ENCODE peak calls at places on chromosome 22, in seven cellular contexts. N is cardiac muscle cell, Z is neuronal stem cell, M is brain microvascular endothelial cell, L is aorta, E is bronchial epithelial cell, V is fibroblast of lung. Q is an unnamed sample. For H3K27me3, the result is how much of the 10 kb centered on the place peaks cover.

GRCh38 chr22:30948930-30949342 is 19.6 kb downstream of the MORC2 start:
- DNase-seq in N (no peak), Z (no peak), M (no peak), L (no peak), E (no peak), V (no peak), Q (no peak)

GRCh38 chr22:38201718-38202436 is at the start of gene MAFF:
- DNase-seq in N (peak), Z (peak), M (peak), L (peak), E (peak), V (peak), Q (peak)

GRCh38 chr22:32100711-32101110 is 57.6 kb downstream of the SLC5A1 start:
- DNase-seq in N (no peak), Z (no peak), M (no peak), L (no peak), E (no peak), V (no peak), Q (no peak)

GRCh38 chr22:37244114-37244921 is at the start of gene RAC2:
- DNase-seq in N (peak), Z (no peak), M (peak), L (peak), E (peak), V (peak), Q (peak)

GRCh38 chr22:37485006-37485713 is 1.0 kb downstream of the MFNG start:
- DNase-seq in N (no peak), Z (no peak), M (no peak), L (peak), E (no peak), V (no peak), Q (no peak)

GRCh38 chr22:38218661-38219331 is 17.0 kb downstream of the MAFF start:
- DNase-seq in N (peak), Z (no peak), M (peak), L (peak), E (peak), V (peak), Q (peak)

GRCh38 chr22:37927129-37927936 is 21.2 kb downstream of the MICALL1 start:
- DNase-seq in N (no peak), Z (no peak), M (no peak), L (no peak), E (no peak), V (no peak), Q (no peak)

GRCh38 chr22:41775976-41776375 is 24.5 kb upstream of the CCDC134 start:
- DNase-seq in N (peak), Z (no peak), M (no peak), L (no peak), E (no peak), V (no peak), Q (no peak)

DNA sequence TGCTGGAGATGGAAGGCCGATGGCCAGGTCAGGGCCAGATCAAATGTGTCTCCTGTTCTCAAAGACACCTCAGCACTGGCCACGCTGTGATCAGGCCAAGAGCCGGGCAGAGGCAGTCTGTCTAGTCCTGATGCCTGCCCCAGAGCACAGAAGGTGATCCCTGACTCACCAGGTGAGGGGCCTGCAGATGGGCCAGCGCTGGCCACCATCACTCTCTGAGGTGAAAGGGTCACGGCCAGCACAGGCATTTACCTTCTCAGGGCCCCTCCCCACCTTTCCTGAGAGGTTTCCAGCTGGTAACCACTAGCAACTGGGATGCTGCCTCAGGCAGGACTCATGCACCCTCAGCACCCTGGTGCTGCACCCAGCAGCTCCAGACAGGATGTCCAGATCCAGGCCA is 2.9 kb downstream of the SBF1 start:
- DNase-seq in N (no peak), Z (no peak), M (no peak), L (no peak), E (no peak), V (no peak), Q (no peak)
- H3K27me3 ChIP-seq in N (under half), Z (under half), M (under half), L (under half), E (under half), V (under half), Q (under half)

GRCh38 chr22:22141031-22141430 is 103.6 kb upstream of the VPREB1 start:
- DNase-seq in N (no peak), Z (no peak), M (no peak), L (no peak), E (no peak), V (no peak), Q (no peak)
- H3K27me3 ChIP-seq in N (half or more), Z (under half), M (half or more), L (under half), E (under half), V (under half), Q (half or more)

GRCh38 chr22:45582955-45583320 is 80.3 kb downstream of the FBLN1 start:
- DNase-seq in N (no peak), Z (no peak), M (no peak), L (no peak), E (no peak), V (no peak), Q (no peak)
- H3K27me3 ChIP-seq in N (half or more), Z (under half), M (under half), L (under half), E (under half), V (under half), Q (under half)

DNA sequence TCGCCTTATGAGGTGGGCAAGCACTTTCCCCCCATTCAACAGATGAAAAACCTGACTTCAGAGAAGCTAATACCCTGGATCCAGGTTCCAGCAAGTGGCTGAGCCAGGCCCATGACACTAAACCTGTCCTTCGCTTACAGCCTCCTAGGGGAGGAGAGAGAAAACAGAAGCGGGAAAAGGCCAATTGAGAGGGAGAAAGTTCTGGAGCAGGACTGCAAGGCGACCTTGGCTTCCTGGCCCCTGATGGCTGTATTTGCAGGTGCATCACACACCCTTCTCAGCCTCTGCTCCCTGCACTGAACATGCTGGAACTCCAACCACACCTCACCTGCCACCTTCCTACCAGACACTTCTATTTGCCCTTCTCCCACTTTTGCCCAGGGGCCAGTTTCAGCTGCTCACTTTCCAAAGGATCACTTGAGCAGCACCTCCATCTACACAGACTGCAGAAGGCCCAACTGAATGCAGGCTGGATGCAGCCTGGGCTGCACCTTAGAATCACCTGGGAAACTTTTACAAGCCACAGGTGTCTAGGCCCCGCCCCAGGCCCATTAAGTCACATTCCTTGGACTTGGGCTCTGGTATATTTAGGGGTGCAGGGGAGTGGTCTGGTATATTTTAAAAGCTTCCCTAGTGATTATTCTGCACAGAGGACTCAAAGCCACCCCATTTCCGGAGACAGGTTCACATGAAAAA is 14.3 kb upstream of the ADA2 start:
- DNase-seq in N (no peak), Z (no peak), M (no peak), L (no peak), E (no peak), V (no peak), Q (no peak)
- H3K27me3 ChIP-seq in N (under half), Z (under half), M (under half), L (under half), E (under half), V (under half), Q (under half)

GRCh38 chr22:47423266-47423665 is 660.8 kb downstream of the TBC1D22A start:
- DNase-seq in N (no peak), Z (no peak), M (no peak), L (no peak), E (no peak), V (no peak), Q (no peak)
- H3K27me3 ChIP-seq in N (under half), Z (under half), M (under half), L (under half), E (under half), V (under half), Q (under half)

GRCh38 chr22:25282346-25282670 is 62.9 kb downstream of the CRYBB2 start:
- DNase-seq in N (no peak), Z (peak), M (no peak), L (no peak), E (no peak), V (no peak), Q (no peak)
- H3K27me3 ChIP-seq in N (half or more), Z (under half), M (under half), L (under half), E (under half), V (under half), Q (under half)

GRCh38 chr22:25878933-25879332 is 136.9 kb downstream of the MYO18B start:
- DNase-seq in N (no peak), Z (no peak), M (no peak), L (no peak), E (no peak), V (no peak), Q (no peak)

GRCh38 chr22:25882366-25882765 is 140.4 kb downstream of the MYO18B start:
- DNase-seq in N (no peak), Z (no peak), M (no peak), L (no peak), E (no peak), V (no peak), Q (no peak)

GRCh38 chr22:25880524-25880923 is 138.5 kb downstream of the MYO18B start:
- DNase-seq in N (no peak), Z (no peak), M (no peak), L (no peak), E (no peak), V (no peak), Q (no peak)

GRCh38 chr22:25884121-25884520 is 142.1 kb downstream of the MYO18B start:
- DNase-seq in N (no peak), Z (no peak), M (no peak), L (no peak), E (no peak), V (no peak), Q (no peak)

DNA sequence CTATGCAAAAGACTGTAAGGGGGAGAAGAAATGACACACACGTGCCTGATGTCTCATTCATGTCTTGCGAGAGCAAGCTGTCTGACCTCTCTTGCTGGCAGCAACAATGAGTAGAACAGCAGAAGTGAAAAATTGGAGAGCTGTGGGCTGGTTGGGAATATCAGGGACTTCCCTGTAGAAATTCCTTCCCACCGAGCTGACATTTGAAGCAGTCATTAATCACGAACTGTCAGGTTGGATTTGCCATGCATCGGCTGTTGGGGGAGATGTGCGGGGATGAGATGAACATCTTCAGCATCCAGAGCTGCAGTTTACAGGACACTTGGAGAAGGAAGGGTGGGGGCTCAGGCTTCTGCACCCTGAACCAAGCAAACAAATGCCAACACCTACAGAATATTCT is 139.4 kb downstream of the MYO18B start:
- DNase-seq in N (no peak), Z (no peak), M (no peak), L (no peak), E (no peak), V (no peak), Q (no peak)
- H3K27me3 ChIP-seq in N (under half), Z (under half), M (under half), L (under half), E (under half), V (under half), Q (under half)